ENCODE peak calls at places on chromosome 14, in four cellular contexts. G, L, C and I are unnamed samples.

GRCh38 chr14:101511620-101512395 is 49.5 kb upstream of the DIO3 start:
- DNase-seq in G (no peak), L (no peak), C (no peak), I (no peak)

GRCh38 chr14:105519946-105520698 is 6.3 kb upstream of the TMEM121 start:
- DNase-seq in C (no peak), G (no peak), L (no peak), I (no peak)

GRCh38 chr14:93128785-93129459 is 13.2 kb upstream of the ITPK1 start:
- DNase-seq in C (no peak), L (no peak), G (no peak), I (no peak)

GRCh38 chr14:51201890-51202289 is 38.2 kb upstream of the TMX1 start:
- DNase-seq in G (no peak), L (no peak), C (no peak), I (no peak)

GRCh38 chr14:24556756-24557155 is 19.3 kb downstream of the CTSG start:
- DNase-seq in G (peak), C (no peak), L (no peak), I (peak)

GRCh38 chr14:74572829-74573360 is 39.1 kb downstream of the LTBP2 start:
- DNase-seq in C (no peak), L (no peak), G (peak), I (peak)

GRCh38 chr14:62001988-62002387 is 239.8 kb downstream of the SNAPC1 start:
- DNase-seq in C (no peak), G (peak), L (no peak), I (peak)

GRCh38 chr14:23543403-23543802 is 8.2 kb downstream of the ZFHX2 start:
- DNase-seq in C (no peak), G (no peak), L (no peak), I (no peak)

GRCh38 chr14:101007004-101007614 is 103.6 kb upstream of the RTL1 start:
- DNase-seq in G (no peak), C (no peak), L (no peak), I (no peak)

GRCh38 chr14:50831704-50832130 is 755 bp upstream of the NIN start:
- DNase-seq in C (no peak), L (no peak), G (peak), I (no peak)

GRCh38 chr14:106268013-106268727 is 741.8 kb downstream of the TMEM121 start:
- DNase-seq in C (no peak), G (no peak), L (no peak), I (no peak)

GRCh38 chr14:95156765-95157194 is 549 bp downstream of the DICER1 start:
- DNase-seq in G (peak), L (no peak), C (peak), I (no peak)

GRCh38 chr14:30974628-30975027 is 50.8 kb upstream of the AP4S1 start:
- DNase-seq in C (no peak), G (peak), L (no peak), I (peak)

GRCh38 chr14:35695647-35696046 is 113.4 kb downstream of the RALGAPA1 start:
- DNase-seq in G (no peak), L (no peak), C (no peak), I (no peak)

GRCh38 chr14:68971411-68972035 is 7.6 kb downstream of the ACTN1 start:
- DNase-seq in C (no peak), L (no peak), G (no peak), I (no peak)

GRCh38 chr14:104856157-104856868 is 8.8 kb upstream of the CEP170B start:
- DNase-seq in G (no peak), C (no peak), L (peak), I (no peak)